ENCODE peak calls at places on chromosomes 12 and 14, in eight cellular contexts. U is dermis blood vessel endothelial cell, D is left ventricle myocardium superior, N is NCI-H1105 treated with DMSO at 0.1 percent for 48 hours, H is H54, E is heart left ventricle, G is Karpas-422, Y is foreskin fibroblast. Q is an unnamed sample.

GRCh38 chr14:95023886-95024285 is 133.4 kb downstream of the DICER1 start:
- DNase-seq in U (no peak), D (no peak), N (no peak), H (no peak), E (no peak), G (no peak), Y (no peak), Q (peak)

GRCh38 chr14:64654072-64654899 is 49.9 kb upstream of the PLEKHG3 start:
- DNase-seq in U (peak), D (no peak), N (no peak), H (peak), E (no peak), G (no peak), Y (peak), Q (peak)

GRCh38 chr14:100874411-100875091 is 29.0 kb downstream of the RTL1 start:
- DNase-seq in U (no peak), D (peak), N (no peak), H (no peak), E (peak), G (no peak), Y (no peak), Q (no peak)

GRCh38 chr12:48512855-48513254 is 12.6 kb upstream of the OR8S1 start:
- DNase-seq in U (no peak), D (no peak), N (no peak), H (no peak), E (no peak), G (no peak), Y (no peak), Q (no peak)

GRCh38 chr12:71158361-71158882 is 623 bp upstream of the TSPAN8 start:
- DNase-seq in U (no peak), D (no peak), N (peak), H (no peak), E (no peak), G (no peak), Y (no peak), Q (no peak)

GRCh38 chr14:24226477-24226876 is 5.7 kb downstream of the NEDD8 start:
- DNase-seq in U (no peak), D (no peak), N (no peak), H (no peak), E (no peak), G (no peak), Y (no peak), Q (no peak)

GRCh38 chr12:107105410-107105703 is 12.0 kb upstream of the CRY1 start:
- DNase-seq in U (no peak), D (no peak), N (no peak), H (peak), E (no peak), G (no peak), Y (no peak), Q (no peak)

GRCh38 chr12:124369055-124369900 is 74.4 kb downstream of the RFLNA start:
- DNase-seq in U (peak), D (peak), N (no peak), H (peak), E (peak), G (no peak), Y (peak), Q (peak)

GRCh38 chr14:51636109-51636508 is 15.6 kb upstream of the FRMD6 start:
- DNase-seq in U (no peak), D (no peak), N (no peak), H (no peak), E (no peak), G (no peak), Y (no peak), Q (no peak)

GRCh38 chr12:96063046-96063445 is 27.7 kb upstream of the LTA4H start:
- DNase-seq in U (peak), D (no peak), N (peak), H (no peak), E (no peak), G (peak), Y (peak), Q (peak)

Q was measured in IMR-90.